ENCODE peak calls at places on chromosomes 4 and X, in five cellular contexts. V is pancreas, D is brain microvascular endothelial cell, W is A549, R is tibial nerve. K is an unnamed sample.

GRCh38 chr4:159006202-159006601 is 96.7 kb upstream of the RAPGEF2 start:
- DNase-seq in V (no peak), D (peak), W (peak), R (no peak), K (no peak)

GRCh38 chr4:17597517-17597916 is 16.9 kb upstream of the MED28 start:
- DNase-seq in V (no peak), D (no peak), W (no peak), R (no peak), K (no peak)

GRCh38 chrX:50470103-50471031 is at the start of gene DGKK:
- DNase-seq in V (peak), D (no peak), W (no peak), R (no peak), K (no peak)

GRCh38 chr4:155707251-155707650 is 40.6 kb downstream of the GUCY1A1 start:
- DNase-seq in V (no peak), D (no peak), W (no peak), R (no peak), K (no peak)

GRCh38 chr4:165922747-165923146 is 49.7 kb downstream of the TLL1 start:
- DNase-seq in V (no peak), D (no peak), W (no peak), R (no peak), K (no peak)

GRCh38 chr4:44145868-44146267 is 302.7 kb downstream of the KCTD8 start:
- DNase-seq in V (no peak), D (peak), W (no peak), R (no peak), K (no peak)

GRCh38 chrX:74211911-74212310 is 92.1 kb upstream of the ZCCHC13 start:
- DNase-seq in V (no peak), D (no peak), W (no peak), R (no peak), K (no peak)

GRCh38 chr4:186942745-186943606 is 219.3 kb upstream of the FAT1 start:
- DNase-seq in V (no peak), D (no peak), W (no peak), R (peak), K (no peak)

GRCh38 chrX:111386884-111387283 is 25.1 kb downstream of the DCX start:
- DNase-seq in V (no peak), D (no peak), W (no peak), R (no peak), K (no peak)

GRCh38 chrX:46910415-46910814 is 1.8 kb upstream of the JADE3 start:
- DNase-seq in V (no peak), D (no peak), W (no peak), R (no peak), K (no peak)

GRCh38 chrX:107700317-107700774 is 72.0 kb downstream of the PRPS1 start:
- DNase-seq in V (no peak), D (no peak), W (no peak), R (peak), K (no peak)

GRCh38 chrX:27597506-27597905 is 7.4 kb downstream of the DCAF8L2 start:
- DNase-seq in V (no peak), D (no peak), W (no peak), R (no peak), K (no peak)

GRCh38 chrX:87517571-87518141 is at the start of gene KLHL4:
- DNase-seq in V (no peak), D (peak), W (no peak), R (no peak), K (no peak)

GRCh38 chrX:18149454-18149853 is 71.2 kb downstream of the BEND2 start:
- DNase-seq in V (no peak), D (no peak), W (peak), R (no peak), K (no peak)

GRCh38 chr4:153465583-153465921 is 608 bp upstream of the TMEM131L start:
- DNase-seq in V (peak), D (peak), W (peak), R (peak), K (peak)

GRCh38 chr4:26621366-26621765 is 37.5 kb downstream of the TBC1D19 start:
- DNase-seq in V (no peak), D (no peak), W (no peak), R (no peak), K (no peak)

GRCh38 chr4:24809376-24809775 is 14.0 kb downstream of the SOD3 start:
- DNase-seq in V (no peak), D (no peak), W (peak), R (no peak), K (no peak)

GRCh38 chrX:104750146-104750699 is 184.2 kb downstream of the IL1RAPL2 start:
- DNase-seq in V (no peak), D (no peak), W (no peak), R (peak), K (no peak)

GRCh38 chrX:100593142-100593541 is 8.4 kb downstream of the TNMD start:
- DNase-seq in V (no peak), D (no peak), W (no peak), R (no peak), K (no peak)

GRCh38 chr4:8818063-8818881 is 53.4 kb downstream of the HMX1 start:
- DNase-seq in V (no peak), D (no peak), W (no peak), R (no peak), K (no peak)

GRCh38 chr4:151428346-151428745 is 19.4 kb downstream of the FHIP1A start:
- DNase-seq in V (no peak), D (no peak), W (no peak), R (no peak), K (no peak)

GRCh38 chrX:23936198-23936597 is 28.4 kb downstream of the CXorf58 start:
- DNase-seq in V (no peak), D (no peak), W (no peak), R (no peak), K (no peak)

GRCh38 chrX:68417651-68418050 is 15.6 kb downstream of the OPHN1 start:
- DNase-seq in V (no peak), D (no peak), W (no peak), R (no peak), K (no peak)

GRCh38 chrX:78708171-78708570 is 39.3 kb upstream of the LPAR4 start:
- DNase-seq in V (no peak), D (peak), W (peak), R (no peak), K (no peak)

GRCh38 chr4:77194366-77194765 is 37.4 kb downstream of the CCNG2 start:
- DNase-seq in V (no peak), D (no peak), W (no peak), R (no peak), K (no peak)

GRCh38 chr4:145213245-145213644 is 32.9 kb upstream of the OTUD4 start:
- DNase-seq in V (no peak), D (no peak), W (no peak), R (no peak), K (no peak)

GRCh38 chr4:145218251-145218650 is 37.9 kb upstream of the OTUD4 start:
- DNase-seq in V (no peak), D (no peak), W (no peak), R (no peak), K (no peak)

GRCh38 chr4:145217339-145217738 is 37.0 kb upstream of the OTUD4 start:
- DNase-seq in V (no peak), D (no peak), W (no peak), R (no peak), K (no peak)

DNA sequence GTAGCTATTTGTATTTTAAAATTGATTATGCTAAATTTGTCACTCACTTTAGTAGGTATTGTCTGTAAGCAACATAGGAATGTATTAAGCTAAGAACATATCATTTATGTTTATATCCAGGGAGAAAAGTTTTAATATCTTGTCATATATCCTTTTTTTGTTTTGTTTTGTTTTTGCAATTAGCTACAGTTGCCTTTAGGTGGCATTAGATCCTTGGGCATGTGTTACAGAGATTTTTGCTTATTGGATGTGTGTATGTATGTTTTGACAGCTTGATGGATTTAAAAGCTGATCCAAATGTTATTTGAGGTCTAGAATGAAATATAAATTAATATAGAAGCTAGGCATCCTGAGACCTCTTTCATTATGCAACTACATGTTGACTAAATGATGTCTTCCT is 36.1 kb upstream of the OTUD4 start:
- DNase-seq in V (no peak), D (peak), W (no peak), R (no peak), K (no peak)
- TF ChIP-seq CTCF in V (peak), D (peak), W (peak), R (peak), K (peak)

GRCh38 chrX:34918091-34918736 is 24.4 kb upstream of the FAM47B start:
- DNase-seq in V (no peak), D (peak), W (peak), R (peak), K (no peak)

GRCh38 chrX:34915463-34916225 is 27.0 kb upstream of the FAM47B start:
- DNase-seq in V (no peak), D (no peak), W (no peak), R (no peak), K (no peak)

GRCh38 chrX:34917146-34917545 is 25.4 kb upstream of the FAM47B start:
- DNase-seq in V (no peak), D (no peak), W (no peak), R (no peak), K (no peak)

GRCh38 chrX:34918856-34919255 is 23.7 kb upstream of the FAM47B start:
- DNase-seq in V (no peak), D (peak), W (peak), R (no peak), K (no peak)
- TF ChIP-seq CTCF in V (peak), D (peak), W (peak), R (peak), K (no peak)

DNA sequence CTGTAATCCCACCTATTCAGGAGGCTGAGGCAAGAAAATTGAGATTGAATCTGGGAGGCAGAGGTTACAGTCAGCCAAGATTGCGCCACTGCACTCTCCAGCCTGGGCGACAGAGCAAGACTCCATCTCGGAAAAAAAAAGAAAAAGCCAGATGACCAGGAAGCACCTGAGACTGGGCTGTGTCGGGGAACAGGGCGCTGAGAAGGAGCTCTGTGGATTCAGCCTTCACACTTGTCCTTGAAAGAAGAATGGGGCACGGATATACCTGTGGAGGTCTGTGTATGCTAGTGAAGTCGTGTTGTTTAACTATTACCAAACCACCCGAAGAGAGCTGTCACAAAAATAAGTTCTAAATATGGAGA is 39.3 kb upstream of the TADA2B start:
- DNase-seq in V (peak), D (no peak), W (no peak), R (no peak), K (no peak)
- TF ChIP-seq CTCF in V (no peak), D (no peak), W (no peak), R (no peak), K (no peak)

GRCh38 chr4:10171055-10171454 is 54.5 kb upstream of the WDR1 start:
- DNase-seq in V (no peak), D (no peak), W (no peak), R (no peak), K (no peak)

GRCh38 chr4:10172278-10173038 is 55.9 kb upstream of the WDR1 start:
- DNase-seq in V (no peak), D (no peak), W (no peak), R (no peak), K (no peak)

GRCh38 chr4:10173754-10174749 is 57.5 kb upstream of the WDR1 start:
- DNase-seq in V (peak), D (no peak), W (no peak), R (no peak), K (no peak)

GRCh38 chr4:10175626-10176025 is 59.0 kb upstream of the WDR1 start:
- DNase-seq in V (no peak), D (peak), W (no peak), R (no peak), K (no peak)

DNA sequence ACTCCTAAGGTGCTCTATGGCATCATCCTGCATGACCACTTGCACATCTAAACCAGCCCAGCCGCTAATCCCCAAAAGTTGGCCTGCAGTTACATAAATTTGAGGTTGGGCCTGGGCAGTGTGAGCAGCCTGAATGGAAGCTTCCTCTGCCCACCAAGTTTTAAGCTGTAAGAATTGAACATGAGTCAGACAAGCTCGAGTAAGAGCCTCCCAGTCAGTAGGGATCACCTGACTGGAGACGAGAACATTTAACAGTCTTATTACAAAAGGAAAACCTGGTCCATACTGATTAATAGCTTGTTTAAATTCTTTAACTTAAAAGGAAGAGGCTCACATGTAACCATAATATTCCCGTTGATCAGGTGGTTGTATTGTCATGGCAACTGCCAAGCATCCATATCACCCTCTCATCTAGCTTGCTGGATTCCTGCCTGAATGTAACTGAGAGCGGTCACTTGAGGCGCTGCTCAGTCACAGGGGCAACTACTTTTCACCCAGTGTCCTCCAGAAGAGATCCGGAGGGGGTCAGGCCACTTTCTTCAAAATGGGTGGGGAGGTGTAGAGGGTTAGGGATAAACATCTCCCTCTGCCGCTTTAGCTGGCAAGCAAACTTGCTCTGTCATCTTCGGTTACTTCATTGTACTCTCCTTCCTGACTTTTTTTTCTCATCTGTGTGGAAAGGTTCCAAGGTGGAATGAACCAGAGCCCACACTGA is 56.6 kb upstream of the WDR1 start:
- DNase-seq in V (no peak), D (peak), W (no peak), R (no peak), K (no peak)
- TF ChIP-seq CTCF in V (no peak), D (no peak), W (no peak), R (no peak), K (no peak)